ENCODE peak calls at places on chromosomes 4 and X, in five cellular contexts. One of them, this sample, is unnamed.

GRCh38 chr4:136036744-136037143 is 1495.5 kb downstream of the PCDH18 start:
- DNase-seq in GM13977: no peak
- DNase-seq in uterus: no peak
- DNase-seq in stimulated activated CD4-positive, alpha-beta T cell treated with anti-CD3 and anti-CD28 coated beads, Interleukin-4, amount 100 ng/mL, for 48 hours: no peak
- DNase-seq in hippocampal formation: no peak
- DNase-seq in this sample: no peak

GRCh38 chr4:7756561-7757355 is 182.9 kb downstream of the AFAP1 start:
- DNase-seq in GM13977: no peak
- DNase-seq in uterus: no peak
- DNase-seq in stimulated activated CD4-positive, alpha-beta T cell treated with anti-CD3 and anti-CD28 coated beads, Interleukin-4, amount 100 ng/mL, for 48 hours: no peak
- DNase-seq in hippocampal formation: no peak
- DNase-seq in this sample: no peak

GRCh38 chr4:42420120-42420519 is 22.8 kb downstream of the SHISA3 start:
- DNase-seq in GM13977: no peak
- DNase-seq in uterus: no peak
- DNase-seq in stimulated activated CD4-positive, alpha-beta T cell treated with anti-CD3 and anti-CD28 coated beads, Interleukin-4, amount 100 ng/mL, for 48 hours: no peak
- DNase-seq in hippocampal formation: no peak
- DNase-seq in this sample: no peak

GRCh38 chrX:8845060-8845459 is 43.9 kb upstream of the FAM9A start:
- DNase-seq in GM13977: no peak
- DNase-seq in uterus: no peak
- DNase-seq in stimulated activated CD4-positive, alpha-beta T cell treated with anti-CD3 and anti-CD28 coated beads, Interleukin-4, amount 100 ng/mL, for 48 hours: no peak
- DNase-seq in hippocampal formation: no peak
- DNase-seq in this sample: no peak

GRCh38 chr4:174156239-174156826 is 127.1 kb downstream of the FBXO8 start:
- DNase-seq in GM13977: peak
- DNase-seq in uterus: no peak
- DNase-seq in stimulated activated CD4-positive, alpha-beta T cell treated with anti-CD3 and anti-CD28 coated beads, Interleukin-4, amount 100 ng/mL, for 48 hours: no peak
- DNase-seq in hippocampal formation: peak
- DNase-seq in this sample: peak

GRCh38 chr4:155307731-155308277 is 69.0 kb downstream of the MAP9 start:
- DNase-seq in GM13977: no peak
- DNase-seq in uterus: no peak
- DNase-seq in stimulated activated CD4-positive, alpha-beta T cell treated with anti-CD3 and anti-CD28 coated beads, Interleukin-4, amount 100 ng/mL, for 48 hours: no peak
- DNase-seq in hippocampal formation: no peak
- DNase-seq in this sample: no peak

GRCh38 chr4:1051472-1051871 is 40.0 kb downstream of the FGFRL1 start:
- DNase-seq in GM13977: no peak
- DNase-seq in uterus: no peak
- DNase-seq in stimulated activated CD4-positive, alpha-beta T cell treated with anti-CD3 and anti-CD28 coated beads, Interleukin-4, amount 100 ng/mL, for 48 hours: no peak
- DNase-seq in hippocampal formation: no peak
- DNase-seq in this sample: no peak

GRCh38 chrX:50596056-50596455 is 125.4 kb upstream of the DGKK start:
- DNase-seq in GM13977: no peak
- DNase-seq in uterus: no peak
- DNase-seq in stimulated activated CD4-positive, alpha-beta T cell treated with anti-CD3 and anti-CD28 coated beads, Interleukin-4, amount 100 ng/mL, for 48 hours: no peak
- DNase-seq in hippocampal formation: no peak
- DNase-seq in this sample: no peak

GRCh38 chr4:38204317-38205060 is 244.3 kb downstream of the PTTG2 start:
- DNase-seq in GM13977: no peak
- DNase-seq in uterus: no peak
- DNase-seq in stimulated activated CD4-positive, alpha-beta T cell treated with anti-CD3 and anti-CD28 coated beads, Interleukin-4, amount 100 ng/mL, for 48 hours: no peak
- DNase-seq in hippocampal formation: peak
- DNase-seq in this sample: no peak

GRCh38 chr4:31107362-31107761 is 387.2 kb downstream of the PCDH7 start:
- DNase-seq in GM13977: no peak
- DNase-seq in uterus: no peak
- DNase-seq in stimulated activated CD4-positive, alpha-beta T cell treated with anti-CD3 and anti-CD28 coated beads, Interleukin-4, amount 100 ng/mL, for 48 hours: no peak
- DNase-seq in hippocampal formation: no peak
- DNase-seq in this sample: no peak

GRCh38 chrX:107871136-107871535 is 45.5 kb downstream of the MID2 start:
- DNase-seq in GM13977: no peak
- DNase-seq in uterus: no peak
- DNase-seq in stimulated activated CD4-positive, alpha-beta T cell treated with anti-CD3 and anti-CD28 coated beads, Interleukin-4, amount 100 ng/mL, for 48 hours: no peak
- DNase-seq in hippocampal formation: no peak
- DNase-seq in this sample: no peak

GRCh38 chr4:5800496-5800895 is 89.5 kb downstream of the EVC start:
- DNase-seq in GM13977: no peak
- DNase-seq in uterus: no peak
- DNase-seq in stimulated activated CD4-positive, alpha-beta T cell treated with anti-CD3 and anti-CD28 coated beads, Interleukin-4, amount 100 ng/mL, for 48 hours: no peak
- DNase-seq in hippocampal formation: no peak
- DNase-seq in this sample: no peak

GRCh38 chr4:139241086-139241783 is 38.8 kb downstream of the MGARP start:
- DNase-seq in GM13977: no peak
- DNase-seq in uterus: no peak
- DNase-seq in stimulated activated CD4-positive, alpha-beta T cell treated with anti-CD3 and anti-CD28 coated beads, Interleukin-4, amount 100 ng/mL, for 48 hours: no peak
- DNase-seq in hippocampal formation: no peak
- DNase-seq in this sample: no peak

GRCh38 chr4:81214518-81215218 is 354 bp downstream of the PRKG2 start:
- DNase-seq in GM13977: no peak
- DNase-seq in uterus: no peak
- DNase-seq in stimulated activated CD4-positive, alpha-beta T cell treated with anti-CD3 and anti-CD28 coated beads, Interleukin-4, amount 100 ng/mL, for 48 hours: peak
- DNase-seq in hippocampal formation: no peak
- DNase-seq in this sample: peak

GRCh38 chr4:184548651-184549341 is 74.4 kb upstream of the IRF2 start:
- DNase-seq in GM13977: no peak
- DNase-seq in uterus: no peak
- DNase-seq in stimulated activated CD4-positive, alpha-beta T cell treated with anti-CD3 and anti-CD28 coated beads, Interleukin-4, amount 100 ng/mL, for 48 hours: no peak
- DNase-seq in hippocampal formation: no peak
- DNase-seq in this sample: no peak

GRCh38 chr4:78585633-78586032 is 34.1 kb downstream of the ANXA3 start:
- DNase-seq in GM13977: no peak
- DNase-seq in uterus: no peak
- DNase-seq in stimulated activated CD4-positive, alpha-beta T cell treated with anti-CD3 and anti-CD28 coated beads, Interleukin-4, amount 100 ng/mL, for 48 hours: no peak
- DNase-seq in hippocampal formation: no peak
- DNase-seq in this sample: no peak

GRCh38 chrX:19545651-19546050 is 30.3 kb upstream of the MAP3K15 start:
- DNase-seq in GM13977: no peak
- DNase-seq in uterus: no peak
- DNase-seq in stimulated activated CD4-positive, alpha-beta T cell treated with anti-CD3 and anti-CD28 coated beads, Interleukin-4, amount 100 ng/mL, for 48 hours: no peak
- DNase-seq in hippocampal formation: no peak
- DNase-seq in this sample: no peak

GRCh38 chrX:120380699-120381098 is 18.8 kb downstream of the ATP1B4 start:
- DNase-seq in GM13977: peak
- DNase-seq in uterus: no peak
- DNase-seq in stimulated activated CD4-positive, alpha-beta T cell treated with anti-CD3 and anti-CD28 coated beads, Interleukin-4, amount 100 ng/mL, for 48 hours: no peak
- DNase-seq in hippocampal formation: no peak
- DNase-seq in this sample: no peak

GRCh38 chrX:14697453-14697852 is 168.1 kb downstream of the GLRA2 start:
- DNase-seq in GM13977: peak
- DNase-seq in uterus: no peak
- DNase-seq in stimulated activated CD4-positive, alpha-beta T cell treated with anti-CD3 and anti-CD28 coated beads, Interleukin-4, amount 100 ng/mL, for 48 hours: peak
- DNase-seq in hippocampal formation: no peak
- DNase-seq in this sample: no peak

GRCh38 chrX:96440941-96441340 is 243.7 kb upstream of the DIAPH2 start:
- DNase-seq in GM13977: no peak
- DNase-seq in uterus: no peak
- DNase-seq in stimulated activated CD4-positive, alpha-beta T cell treated with anti-CD3 and anti-CD28 coated beads, Interleukin-4, amount 100 ng/mL, for 48 hours: no peak
- DNase-seq in hippocampal formation: no peak
- DNase-seq in this sample: no peak

GRCh38 chrX:147550217-147550616 is 361.5 kb upstream of the FMR1 start:
- DNase-seq in GM13977: no peak
- DNase-seq in uterus: no peak
- DNase-seq in stimulated activated CD4-positive, alpha-beta T cell treated with anti-CD3 and anti-CD28 coated beads, Interleukin-4, amount 100 ng/mL, for 48 hours: no peak
- DNase-seq in hippocampal formation: no peak
- DNase-seq in this sample: no peak

GRCh38 chr4:5084911-5085475 is 33.7 kb downstream of the STK32B start:
- DNase-seq in GM13977: no peak
- DNase-seq in uterus: no peak
- DNase-seq in stimulated activated CD4-positive, alpha-beta T cell treated with anti-CD3 and anti-CD28 coated beads, Interleukin-4, amount 100 ng/mL, for 48 hours: no peak
- DNase-seq in hippocampal formation: no peak
- DNase-seq in this sample: no peak

GRCh38 chr4:158008551-158009218 is 164.1 kb downstream of the GASK1B start:
- DNase-seq in GM13977: no peak
- DNase-seq in uterus: peak
- DNase-seq in stimulated activated CD4-positive, alpha-beta T cell treated with anti-CD3 and anti-CD28 coated beads, Interleukin-4, amount 100 ng/mL, for 48 hours: no peak
- DNase-seq in hippocampal formation: no peak
- DNase-seq in this sample: no peak

GRCh38 chrX:7586126-7586525 is 256.8 kb upstream of the VCX start:
- DNase-seq in GM13977: peak
- DNase-seq in uterus: no peak
- DNase-seq in stimulated activated CD4-positive, alpha-beta T cell treated with anti-CD3 and anti-CD28 coated beads, Interleukin-4, amount 100 ng/mL, for 48 hours: no peak
- DNase-seq in hippocampal formation: peak
- DNase-seq in this sample: peak

GRCh38 chr4:126221717-126222116 is 907.0 kb downstream of the FAT4 start:
- DNase-seq in GM13977: no peak
- DNase-seq in uterus: no peak
- DNase-seq in stimulated activated CD4-positive, alpha-beta T cell treated with anti-CD3 and anti-CD28 coated beads, Interleukin-4, amount 100 ng/mL, for 48 hours: no peak
- DNase-seq in hippocampal formation: no peak
- DNase-seq in this sample: no peak

GRCh38 chrX:11787564-11787963 is 29.5 kb downstream of the MSL3 start:
- DNase-seq in GM13977: no peak
- DNase-seq in uterus: peak
- DNase-seq in stimulated activated CD4-positive, alpha-beta T cell treated with anti-CD3 and anti-CD28 coated beads, Interleukin-4, amount 100 ng/mL, for 48 hours: peak
- DNase-seq in hippocampal formation: peak
- DNase-seq in this sample: peak

GRCh38 chr4:106338671-106339070 is 22.3 kb downstream of the AIMP1 start:
- DNase-seq in GM13977: no peak
- DNase-seq in uterus: no peak
- DNase-seq in stimulated activated CD4-positive, alpha-beta T cell treated with anti-CD3 and anti-CD28 coated beads, Interleukin-4, amount 100 ng/mL, for 48 hours: no peak
- DNase-seq in hippocampal formation: no peak
- DNase-seq in this sample: no peak

GRCh38 chrX:40945366-40945713 is 139.9 kb upstream of the USP9X start:
- DNase-seq in GM13977: peak
- DNase-seq in uterus: peak
- DNase-seq in stimulated activated CD4-positive, alpha-beta T cell treated with anti-CD3 and anti-CD28 coated beads, Interleukin-4, amount 100 ng/mL, for 48 hours: no peak
- DNase-seq in hippocampal formation: no peak
- DNase-seq in this sample: no peak

GRCh38 chr4:85113706-85114105 is 147.2 kb upstream of the WDFY3 start:
- DNase-seq in GM13977: no peak
- DNase-seq in uterus: no peak
- DNase-seq in stimulated activated CD4-positive, alpha-beta T cell treated with anti-CD3 and anti-CD28 coated beads, Interleukin-4, amount 100 ng/mL, for 48 hours: no peak
- DNase-seq in hippocampal formation: no peak
- DNase-seq in this sample: no peak

GRCh38 chrX:1292581-1293310 is 24.1 kb downstream of the CSF2RA start:
- DNase-seq in GM13977: no peak
- DNase-seq in uterus: no peak
- DNase-seq in stimulated activated CD4-positive, alpha-beta T cell treated with anti-CD3 and anti-CD28 coated beads, Interleukin-4, amount 100 ng/mL, for 48 hours: no peak
- DNase-seq in hippocampal formation: no peak
- DNase-seq in this sample: no peak

GRCh38 chr4:38982356-38983095 is 49.7 kb downstream of the TMEM156 start:
- DNase-seq in GM13977: no peak
- DNase-seq in uterus: no peak
- DNase-seq in stimulated activated CD4-positive, alpha-beta T cell treated with anti-CD3 and anti-CD28 coated beads, Interleukin-4, amount 100 ng/mL, for 48 hours: no peak
- DNase-seq in hippocampal formation: no peak
- DNase-seq in this sample: no peak

GRCh38 chrX:30741545-30741944 is 88.3 kb downstream of the GK start:
- DNase-seq in GM13977: no peak
- DNase-seq in uterus: no peak
- DNase-seq in stimulated activated CD4-positive, alpha-beta T cell treated with anti-CD3 and anti-CD28 coated beads, Interleukin-4, amount 100 ng/mL, for 48 hours: no peak
- DNase-seq in hippocampal formation: no peak
- DNase-seq in this sample: no peak

GRCh38 chrX:38726596-38726995 is 74.7 kb upstream of the MID1IP1 start:
- DNase-seq in GM13977: no peak
- DNase-seq in uterus: no peak
- DNase-seq in stimulated activated CD4-positive, alpha-beta T cell treated with anti-CD3 and anti-CD28 coated beads, Interleukin-4, amount 100 ng/mL, for 48 hours: no peak
- DNase-seq in hippocampal formation: no peak
- DNase-seq in this sample: no peak

GRCh38 chr4:108135549-108136209 is 33.1 kb downstream of the LEF1 start:
- DNase-seq in GM13977: no peak
- DNase-seq in uterus: no peak
- DNase-seq in stimulated activated CD4-positive, alpha-beta T cell treated with anti-CD3 and anti-CD28 coated beads, Interleukin-4, amount 100 ng/mL, for 48 hours: no peak
- DNase-seq in hippocampal formation: no peak
- DNase-seq in this sample: no peak

GRCh38 chr4:138301536-138301935 is 59.4 kb upstream of the SLC7A11 start:
- DNase-seq in GM13977: no peak
- DNase-seq in uterus: no peak
- DNase-seq in stimulated activated CD4-positive, alpha-beta T cell treated with anti-CD3 and anti-CD28 coated beads, Interleukin-4, amount 100 ng/mL, for 48 hours: no peak
- DNase-seq in hippocampal formation: no peak
- DNase-seq in this sample: no peak

GRCh38 chr4:126850286-126850685 is 782.5 kb upstream of the INTU start:
- DNase-seq in GM13977: no peak
- DNase-seq in uterus: no peak
- DNase-seq in stimulated activated CD4-positive, alpha-beta T cell treated with anti-CD3 and anti-CD28 coated beads, Interleukin-4, amount 100 ng/mL, for 48 hours: no peak
- DNase-seq in hippocampal formation: no peak
- DNase-seq in this sample: no peak